ENCODE peak calls at places on chromosome 9, in ten cellular contexts. One of them, this sample, is unnamed.

GRCh38 chr9:99911600-99911999 is 5.1 kb downstream of the STX17 start:
- DNase-seq in GM03348: no peak
- DNase-seq in central memory CD4-positive, alpha-beta T cell: no peak
- DNase-seq in left ventricle myocardium superior: no peak
- DNase-seq in naive thymus-derived CD4-positive, alpha-beta T cell: no peak
- DNase-seq in brain microvascular endothelial cell: no peak
- DNase-seq in smooth muscle cell of the brain vasculature: no peak
- DNase-seq in pancreas: no peak
- DNase-seq in MM.1S: no peak
- DNase-seq in activated T-cell treated with anti-CD3 and anti-CD28 coated beads, Interleukin-2, amount 50 U/mL, for 48 hours: no peak
- DNase-seq in this sample: no peak

GRCh38 chr9:94644543-94644942 is 5.2 kb upstream of the FBP1 start:
- DNase-seq in GM03348: no peak
- DNase-seq in central memory CD4-positive, alpha-beta T cell: no peak
- DNase-seq in left ventricle myocardium superior: peak
- DNase-seq in naive thymus-derived CD4-positive, alpha-beta T cell: no peak
- DNase-seq in brain microvascular endothelial cell: no peak
- DNase-seq in smooth muscle cell of the brain vasculature: no peak
- DNase-seq in pancreas: no peak
- DNase-seq in MM.1S: no peak
- DNase-seq in activated T-cell treated with anti-CD3 and anti-CD28 coated beads, Interleukin-2, amount 50 U/mL, for 48 hours: no peak
- DNase-seq in this sample: no peak

GRCh38 chr9:69379250-69379982 is 54.4 kb downstream of the ENTREP1 start:
- DNase-seq in GM03348: peak
- DNase-seq in central memory CD4-positive, alpha-beta T cell: no peak
- DNase-seq in left ventricle myocardium superior: no peak
- DNase-seq in naive thymus-derived CD4-positive, alpha-beta T cell: no peak
- DNase-seq in brain microvascular endothelial cell: peak
- DNase-seq in smooth muscle cell of the brain vasculature: peak
- DNase-seq in pancreas: no peak
- DNase-seq in MM.1S: no peak
- DNase-seq in activated T-cell treated with anti-CD3 and anti-CD28 coated beads, Interleukin-2, amount 50 U/mL, for 48 hours: no peak
- DNase-seq in this sample: no peak

GRCh38 chr9:137788561-137789294 is 88.9 kb upstream of the CACNA1B start:
- DNase-seq in GM03348: no peak
- DNase-seq in central memory CD4-positive, alpha-beta T cell: no peak
- DNase-seq in left ventricle myocardium superior: no peak
- DNase-seq in naive thymus-derived CD4-positive, alpha-beta T cell: no peak
- DNase-seq in brain microvascular endothelial cell: no peak
- DNase-seq in smooth muscle cell of the brain vasculature: no peak
- DNase-seq in pancreas: no peak
- DNase-seq in MM.1S: no peak
- DNase-seq in activated T-cell treated with anti-CD3 and anti-CD28 coated beads, Interleukin-2, amount 50 U/mL, for 48 hours: no peak
- DNase-seq in this sample: no peak

GRCh38 chr9:123401879-123402513 is 46.0 kb downstream of the CRB2 start:
- DNase-seq in GM03348: peak
- DNase-seq in central memory CD4-positive, alpha-beta T cell: no peak
- DNase-seq in left ventricle myocardium superior: peak
- DNase-seq in naive thymus-derived CD4-positive, alpha-beta T cell: no peak
- DNase-seq in brain microvascular endothelial cell: peak
- DNase-seq in smooth muscle cell of the brain vasculature: peak
- DNase-seq in pancreas: no peak
- DNase-seq in MM.1S: no peak
- DNase-seq in activated T-cell treated with anti-CD3 and anti-CD28 coated beads, Interleukin-2, amount 50 U/mL, for 48 hours: peak
- DNase-seq in this sample: peak

GRCh38 chr9:126411225-126411947 is 84.8 kb downstream of the MVB12B start:
- DNase-seq in GM03348: peak
- DNase-seq in central memory CD4-positive, alpha-beta T cell: peak
- DNase-seq in left ventricle myocardium superior: no peak
- DNase-seq in naive thymus-derived CD4-positive, alpha-beta T cell: peak
- DNase-seq in brain microvascular endothelial cell: no peak
- DNase-seq in smooth muscle cell of the brain vasculature: no peak
- DNase-seq in pancreas: no peak
- DNase-seq in MM.1S: peak
- DNase-seq in activated T-cell treated with anti-CD3 and anti-CD28 coated beads, Interleukin-2, amount 50 U/mL, for 48 hours: no peak
- DNase-seq in this sample: no peak

GRCh38 chr9:137178201-137178938 is 6.5 kb upstream of the TMEM210 start:
- DNase-seq in GM03348: no peak
- DNase-seq in central memory CD4-positive, alpha-beta T cell: no peak
- DNase-seq in left ventricle myocardium superior: no peak
- DNase-seq in naive thymus-derived CD4-positive, alpha-beta T cell: no peak
- DNase-seq in brain microvascular endothelial cell: no peak
- DNase-seq in smooth muscle cell of the brain vasculature: no peak
- DNase-seq in pancreas: no peak
- DNase-seq in MM.1S: no peak
- DNase-seq in activated T-cell treated with anti-CD3 and anti-CD28 coated beads, Interleukin-2, amount 50 U/mL, for 48 hours: no peak
- DNase-seq in this sample: no peak

GRCh38 chr9:71353723-71354122 is 232.3 kb upstream of the TRPM3 start:
- DNase-seq in GM03348: peak
- DNase-seq in central memory CD4-positive, alpha-beta T cell: no peak
- DNase-seq in left ventricle myocardium superior: no peak
- DNase-seq in naive thymus-derived CD4-positive, alpha-beta T cell: no peak
- DNase-seq in brain microvascular endothelial cell: no peak
- DNase-seq in smooth muscle cell of the brain vasculature: no peak
- DNase-seq in pancreas: no peak
- DNase-seq in MM.1S: peak
- DNase-seq in activated T-cell treated with anti-CD3 and anti-CD28 coated beads, Interleukin-2, amount 50 U/mL, for 48 hours: no peak
- DNase-seq in this sample: no peak

GRCh38 chr9:94153905-94154304 is 69.6 kb downstream of the PTPDC1 start:
- DNase-seq in GM03348: no peak
- DNase-seq in central memory CD4-positive, alpha-beta T cell: no peak
- DNase-seq in left ventricle myocardium superior: no peak
- DNase-seq in naive thymus-derived CD4-positive, alpha-beta T cell: no peak
- DNase-seq in brain microvascular endothelial cell: no peak
- DNase-seq in smooth muscle cell of the brain vasculature: no peak
- DNase-seq in pancreas: no peak
- DNase-seq in MM.1S: peak
- DNase-seq in activated T-cell treated with anti-CD3 and anti-CD28 coated beads, Interleukin-2, amount 50 U/mL, for 48 hours: no peak
- DNase-seq in this sample: no peak

GRCh38 chr9:132026932-132027585 is 52.6 kb downstream of the MED27 start:
- DNase-seq in GM03348: peak
- DNase-seq in central memory CD4-positive, alpha-beta T cell: no peak
- DNase-seq in left ventricle myocardium superior: no peak
- DNase-seq in naive thymus-derived CD4-positive, alpha-beta T cell: no peak
- DNase-seq in brain microvascular endothelial cell: peak
- DNase-seq in smooth muscle cell of the brain vasculature: no peak
- DNase-seq in pancreas: no peak
- DNase-seq in MM.1S: no peak
- DNase-seq in activated T-cell treated with anti-CD3 and anti-CD28 coated beads, Interleukin-2, amount 50 U/mL, for 48 hours: no peak
- DNase-seq in this sample: no peak

GRCh38 chr9:19649672-19650071 is 139.2 kb downstream of the SLC24A2 start:
- DNase-seq in GM03348: no peak
- DNase-seq in central memory CD4-positive, alpha-beta T cell: no peak
- DNase-seq in left ventricle myocardium superior: no peak
- DNase-seq in naive thymus-derived CD4-positive, alpha-beta T cell: no peak
- DNase-seq in brain microvascular endothelial cell: no peak
- DNase-seq in smooth muscle cell of the brain vasculature: no peak
- DNase-seq in pancreas: no peak
- DNase-seq in MM.1S: no peak
- DNase-seq in activated T-cell treated with anti-CD3 and anti-CD28 coated beads, Interleukin-2, amount 50 U/mL, for 48 hours: no peak
- DNase-seq in this sample: no peak

GRCh38 chr9:79885093-79885857 is 313.5 kb downstream of the TLE4 start:
- DNase-seq in GM03348: no peak
- DNase-seq in central memory CD4-positive, alpha-beta T cell: no peak
- DNase-seq in left ventricle myocardium superior: no peak
- DNase-seq in naive thymus-derived CD4-positive, alpha-beta T cell: no peak
- DNase-seq in brain microvascular endothelial cell: no peak
- DNase-seq in smooth muscle cell of the brain vasculature: no peak
- DNase-seq in pancreas: no peak
- DNase-seq in MM.1S: no peak
- DNase-seq in activated T-cell treated with anti-CD3 and anti-CD28 coated beads, Interleukin-2, amount 50 U/mL, for 48 hours: no peak
- DNase-seq in this sample: no peak

GRCh38 chr9:34403554-34404380 is 27.1 kb upstream of the MYORG start:
- DNase-seq in GM03348: peak
- DNase-seq in central memory CD4-positive, alpha-beta T cell: peak
- DNase-seq in left ventricle myocardium superior: peak
- DNase-seq in naive thymus-derived CD4-positive, alpha-beta T cell: peak
- DNase-seq in brain microvascular endothelial cell: peak
- DNase-seq in smooth muscle cell of the brain vasculature: no peak
- DNase-seq in pancreas: peak
- DNase-seq in MM.1S: peak
- DNase-seq in activated T-cell treated with anti-CD3 and anti-CD28 coated beads, Interleukin-2, amount 50 U/mL, for 48 hours: peak
- DNase-seq in this sample: peak

GRCh38 chr9:91847576-91847975 is 102.5 kb downstream of the ROR2 start:
- DNase-seq in GM03348: peak
- DNase-seq in central memory CD4-positive, alpha-beta T cell: no peak
- DNase-seq in left ventricle myocardium superior: no peak
- DNase-seq in naive thymus-derived CD4-positive, alpha-beta T cell: no peak
- DNase-seq in brain microvascular endothelial cell: peak
- DNase-seq in smooth muscle cell of the brain vasculature: no peak
- DNase-seq in pancreas: no peak
- DNase-seq in MM.1S: no peak
- DNase-seq in activated T-cell treated with anti-CD3 and anti-CD28 coated beads, Interleukin-2, amount 50 U/mL, for 48 hours: peak
- DNase-seq in this sample: no peak

GRCh38 chr9:121447341-121447834 is 52.3 kb downstream of the GGTA1 start:
- DNase-seq in GM03348: peak
- DNase-seq in central memory CD4-positive, alpha-beta T cell: no peak
- DNase-seq in left ventricle myocardium superior: no peak
- DNase-seq in naive thymus-derived CD4-positive, alpha-beta T cell: no peak
- DNase-seq in brain microvascular endothelial cell: peak
- DNase-seq in smooth muscle cell of the brain vasculature: peak
- DNase-seq in pancreas: no peak
- DNase-seq in MM.1S: peak
- DNase-seq in activated T-cell treated with anti-CD3 and anti-CD28 coated beads, Interleukin-2, amount 50 U/mL, for 48 hours: no peak
- DNase-seq in this sample: no peak

GRCh38 chr9:137878146-137878941 is 762 bp downstream of the CACNA1B start:
- DNase-seq in GM03348: peak
- DNase-seq in central memory CD4-positive, alpha-beta T cell: no peak
- DNase-seq in left ventricle myocardium superior: peak
- DNase-seq in naive thymus-derived CD4-positive, alpha-beta T cell: no peak
- DNase-seq in brain microvascular endothelial cell: peak
- DNase-seq in smooth muscle cell of the brain vasculature: no peak
- DNase-seq in pancreas: peak
- DNase-seq in MM.1S: no peak
- DNase-seq in activated T-cell treated with anti-CD3 and anti-CD28 coated beads, Interleukin-2, amount 50 U/mL, for 48 hours: peak
- DNase-seq in this sample: peak

GRCh38 chr9:136806631-136807201 is 1.0 kb upstream of the RABL6 start:
- DNase-seq in GM03348: no peak
- DNase-seq in central memory CD4-positive, alpha-beta T cell: no peak
- DNase-seq in left ventricle myocardium superior: peak
- DNase-seq in naive thymus-derived CD4-positive, alpha-beta T cell: no peak
- DNase-seq in brain microvascular endothelial cell: no peak
- DNase-seq in smooth muscle cell of the brain vasculature: no peak
- DNase-seq in pancreas: peak
- DNase-seq in MM.1S: no peak
- DNase-seq in activated T-cell treated with anti-CD3 and anti-CD28 coated beads, Interleukin-2, amount 50 U/mL, for 48 hours: no peak
- DNase-seq in this sample: no peak

GRCh38 chr9:114030364-114030763 is 47.7 kb downstream of the AMBP start:
- DNase-seq in GM03348: no peak
- DNase-seq in central memory CD4-positive, alpha-beta T cell: no peak
- DNase-seq in left ventricle myocardium superior: no peak
- DNase-seq in naive thymus-derived CD4-positive, alpha-beta T cell: no peak
- DNase-seq in brain microvascular endothelial cell: no peak
- DNase-seq in smooth muscle cell of the brain vasculature: no peak
- DNase-seq in pancreas: no peak
- DNase-seq in MM.1S: no peak
- DNase-seq in activated T-cell treated with anti-CD3 and anti-CD28 coated beads, Interleukin-2, amount 50 U/mL, for 48 hours: peak
- DNase-seq in this sample: no peak

GRCh38 chr9:133044661-133045060 is 13.9 kb downstream of the GTF3C5 start:
- DNase-seq in GM03348: no peak
- DNase-seq in central memory CD4-positive, alpha-beta T cell: no peak
- DNase-seq in left ventricle myocardium superior: peak
- DNase-seq in naive thymus-derived CD4-positive, alpha-beta T cell: no peak
- DNase-seq in brain microvascular endothelial cell: no peak
- DNase-seq in smooth muscle cell of the brain vasculature: no peak
- DNase-seq in pancreas: peak
- DNase-seq in MM.1S: no peak
- DNase-seq in activated T-cell treated with anti-CD3 and anti-CD28 coated beads, Interleukin-2, amount 50 U/mL, for 48 hours: no peak
- DNase-seq in this sample: no peak

GRCh38 chr9:70031141-70031545 is 12.5 kb upstream of the MAMDC2 start:
- DNase-seq in GM03348: no peak
- DNase-seq in central memory CD4-positive, alpha-beta T cell: no peak
- DNase-seq in left ventricle myocardium superior: no peak
- DNase-seq in naive thymus-derived CD4-positive, alpha-beta T cell: no peak
- DNase-seq in brain microvascular endothelial cell: peak
- DNase-seq in smooth muscle cell of the brain vasculature: no peak
- DNase-seq in pancreas: no peak
- DNase-seq in MM.1S: no peak
- DNase-seq in activated T-cell treated with anti-CD3 and anti-CD28 coated beads, Interleukin-2, amount 50 U/mL, for 48 hours: no peak
- DNase-seq in this sample: no peak

GRCh38 chr9:119801311-119801710 is 432.1 kb upstream of the BRINP1 start:
- DNase-seq in GM03348: peak
- DNase-seq in central memory CD4-positive, alpha-beta T cell: no peak
- DNase-seq in left ventricle myocardium superior: no peak
- DNase-seq in naive thymus-derived CD4-positive, alpha-beta T cell: no peak
- DNase-seq in brain microvascular endothelial cell: no peak
- DNase-seq in smooth muscle cell of the brain vasculature: no peak
- DNase-seq in pancreas: no peak
- DNase-seq in MM.1S: no peak
- DNase-seq in activated T-cell treated with anti-CD3 and anti-CD28 coated beads, Interleukin-2, amount 50 U/mL, for 48 hours: no peak
- DNase-seq in this sample: no peak

GRCh38 chr9:9893837-9894236 is 719.0 kb downstream of the PTPRD start:
- DNase-seq in GM03348: no peak
- DNase-seq in central memory CD4-positive, alpha-beta T cell: no peak
- DNase-seq in left ventricle myocardium superior: no peak
- DNase-seq in naive thymus-derived CD4-positive, alpha-beta T cell: no peak
- DNase-seq in brain microvascular endothelial cell: peak
- DNase-seq in smooth muscle cell of the brain vasculature: no peak
- DNase-seq in pancreas: no peak
- DNase-seq in MM.1S: no peak
- DNase-seq in activated T-cell treated with anti-CD3 and anti-CD28 coated beads, Interleukin-2, amount 50 U/mL, for 48 hours: no peak
- DNase-seq in this sample: no peak

GRCh38 chr9:4832786-4833579 is 40.2 kb downstream of the RCL1 start:
- DNase-seq in GM03348: peak
- DNase-seq in central memory CD4-positive, alpha-beta T cell: no peak
- DNase-seq in left ventricle myocardium superior: no peak
- DNase-seq in naive thymus-derived CD4-positive, alpha-beta T cell: no peak
- DNase-seq in brain microvascular endothelial cell: peak
- DNase-seq in smooth muscle cell of the brain vasculature: peak
- DNase-seq in pancreas: no peak
- DNase-seq in MM.1S: no peak
- DNase-seq in activated T-cell treated with anti-CD3 and anti-CD28 coated beads, Interleukin-2, amount 50 U/mL, for 48 hours: no peak
- DNase-seq in this sample: peak

GRCh38 chr9:84867171-84867570 is 197.6 kb downstream of the NTRK2 start:
- DNase-seq in GM03348: no peak
- DNase-seq in central memory CD4-positive, alpha-beta T cell: no peak
- DNase-seq in left ventricle myocardium superior: no peak
- DNase-seq in naive thymus-derived CD4-positive, alpha-beta T cell: no peak
- DNase-seq in brain microvascular endothelial cell: no peak
- DNase-seq in smooth muscle cell of the brain vasculature: no peak
- DNase-seq in pancreas: no peak
- DNase-seq in MM.1S: no peak
- DNase-seq in activated T-cell treated with anti-CD3 and anti-CD28 coated beads, Interleukin-2, amount 50 U/mL, for 48 hours: no peak
- DNase-seq in this sample: no peak

GRCh38 chr9:38118862-38119435 is 49.9 kb upstream of the SHB start:
- DNase-seq in GM03348: no peak
- DNase-seq in central memory CD4-positive, alpha-beta T cell: no peak
- DNase-seq in left ventricle myocardium superior: no peak
- DNase-seq in naive thymus-derived CD4-positive, alpha-beta T cell: no peak
- DNase-seq in brain microvascular endothelial cell: no peak
- DNase-seq in smooth muscle cell of the brain vasculature: no peak
- DNase-seq in pancreas: no peak
- DNase-seq in MM.1S: no peak
- DNase-seq in activated T-cell treated with anti-CD3 and anti-CD28 coated beads, Interleukin-2, amount 50 U/mL, for 48 hours: no peak
- DNase-seq in this sample: no peak

GRCh38 chr9:112331676-112331955 is 1.8 kb downstream of the PTBP3 start:
- DNase-seq in GM03348: no peak
- DNase-seq in central memory CD4-positive, alpha-beta T cell: no peak
- DNase-seq in left ventricle myocardium superior: no peak
- DNase-seq in naive thymus-derived CD4-positive, alpha-beta T cell: no peak
- DNase-seq in brain microvascular endothelial cell: no peak
- DNase-seq in smooth muscle cell of the brain vasculature: no peak
- DNase-seq in pancreas: no peak
- DNase-seq in MM.1S: no peak
- DNase-seq in activated T-cell treated with anti-CD3 and anti-CD28 coated beads, Interleukin-2, amount 50 U/mL, for 48 hours: no peak
- DNase-seq in this sample: no peak

GRCh38 chr9:87237337-87237736 is 260.3 kb upstream of the DAPK1 start:
- DNase-seq in GM03348: no peak
- DNase-seq in central memory CD4-positive, alpha-beta T cell: no peak
- DNase-seq in left ventricle myocardium superior: no peak
- DNase-seq in naive thymus-derived CD4-positive, alpha-beta T cell: no peak
- DNase-seq in brain microvascular endothelial cell: no peak
- DNase-seq in smooth muscle cell of the brain vasculature: no peak
- DNase-seq in pancreas: no peak
- DNase-seq in MM.1S: no peak
- DNase-seq in activated T-cell treated with anti-CD3 and anti-CD28 coated beads, Interleukin-2, amount 50 U/mL, for 48 hours: no peak
- DNase-seq in this sample: no peak

This sample was measured in stimulated activated CD8-positive, alpha-beta memory T cell treated with anti-CD3 and anti-CD28 coated beads, Interleukin-4, amount 100 ng/mL, for 48 hours.